ENCODE peak calls at places on chromosomes 1 and 21, in nine cellular contexts. F is fibroblast of mammary gland; P is HEK293T; E is kidney tubule cell; J is NCI-H187 treated with DMSO at 0.1 percent for 48 hours; A is activated CD8-positive, alpha-beta T cell treated with anti-CD3 and anti-CD28 coated beads for 36 hours; T is AG09319; U is activated T-cell treated with anti-CD3 and anti-CD28 coated beads, Interleukin-2, amount 50 U/mL, for 72 hours; O is KBM-7. D is an unnamed sample.

GRCh38 chr1:209937996-209938959 is at the start of gene SYT14:
- DNase-seq in A (no peak), F (no peak), U (no peak), E (peak; percentile 49), P (peak; percentile 81), O (no peak), T (peak; percentile 32), J (no peak), D (no peak)

GRCh38 chr21:35563885-35564451 is 496.4 kb downstream of the SETD4 start:
- DNase-seq in O (peak; percentile 65), A (no peak), P (no peak), F (peak; percentile 99), J (peak; percentile 69), E (no peak), U (no peak), T (peak; percentile 87), D (no peak)

GRCh38 chr1:153395136-153395685 is 4.3 kb upstream of the S100A8 start:
- DNase-seq in A (no peak), J (no peak), P (no peak), E (peak; percentile 17), F (peak; percentile 32), U (no peak), T (no peak), O (no peak), D (no peak)

GRCh38 chr1:45629035-45629434 is 5.2 kb upstream of the CCDC17 start:
- DNase-seq in F (no peak), U (no peak), P (no peak), O (no peak), A (no peak), T (no peak), E (no peak), J (no peak), D (no peak)

GRCh38 chr1:8517579-8518489 is 199.9 kb downstream of the SLC45A1 start:
- DNase-seq in T (no peak), P (no peak), E (no peak), O (no peak), U (no peak), A (no peak), F (peak; percentile 47), J (no peak), D (no peak)

GRCh38 chr1:184583837-184584236 is 170.8 kb downstream of the EDEM3 start:
- DNase-seq in A (no peak), P (no peak), U (no peak), J (no peak), T (no peak), O (no peak), F (no peak), E (no peak), D (no peak)

GRCh38 chr1:59556802-59557548 is 257.8 kb upstream of the HOOK1 start:
- DNase-seq in F (no peak), J (no peak), O (no peak), E (peak; percentile 30), T (no peak), A (no peak), U (no peak), P (no peak), D (no peak)

GRCh38 chr1:227759345-227760300 is 24.4 kb downstream of the SNAP47 start:
- DNase-seq in T (peak; percentile 93), E (peak; percentile 84), U (peak; percentile 35), O (no peak), A (no peak), F (peak; percentile 97), P (no peak), J (no peak), D (no peak)

GRCh38 chr1:29991025-29991424 is 732.4 kb downstream of the MATN1 start:
- DNase-seq in F (no peak), T (no peak), J (no peak), E (peak; percentile 32), P (no peak), U (no peak), O (no peak), A (no peak), D (no peak)

GRCh38 chr21:36839123-36839522 is 127.3 kb downstream of the HLCS start:
- DNase-seq in U (no peak), J (no peak), F (peak; percentile 75), O (no peak), E (peak; percentile 52), A (no peak), T (no peak), P (no peak), D (no peak)

GRCh38 chr21:15309721-15310120 is 244.9 kb upstream of the NRIP1 start:
- DNase-seq in A (no peak), P (no peak), O (no peak), E (no peak), J (no peak), U (no peak), F (peak; percentile 51), T (no peak), D (no peak)

GRCh38 chr1:41631971-41632370 is 147.5 kb upstream of the EDN2 start:
- DNase-seq in F (peak; percentile 70), E (peak; percentile 40), O (no peak), T (no peak), P (no peak), U (no peak), J (no peak), A (no peak), D (no peak)

GRCh38 chr1:92476071-92476607 is 10.6 kb downstream of the GFI1 start:
- DNase-seq in T (no peak), P (no peak), E (no peak), J (no peak), O (peak; percentile 83), U (peak; percentile 71), A (peak; percentile 93), F (no peak), D (no peak)

GRCh38 chr1:34709547-34709946 is 45.3 kb upstream of the GJB5 start:
- DNase-seq in T (no peak), E (no peak), U (no peak), J (no peak), O (no peak), P (no peak), A (peak; percentile 10), F (no peak), D (no peak)

GRCh38 chr1:194289569-194290266 is 1103.3 kb upstream of the B3GALT2 start:
- DNase-seq in J (no peak), A (peak; percentile 80), U (peak; percentile 51), E (peak; percentile 13), T (no peak), F (no peak), P (no peak), O (peak; percentile 58), D (no peak)

GRCh38 chr1:231584117-231584516 is 42.5 kb upstream of the DISC1 start:
- DNase-seq in O (peak; percentile 40), J (no peak), F (peak; percentile 80), T (no peak), P (peak; percentile 22), U (no peak), A (peak; percentile 6), E (peak; percentile 63), D (no peak)

GRCh38 chr1:45960930-45961715 is 157.7 kb downstream of the MAST2 start:
- DNase-seq in A (no peak), U (no peak), T (no peak), F (no peak), J (no peak), P (no peak), E (no peak), O (no peak), D (no peak)

GRCh38 chr1:31785947-31786290 is 21.8 kb upstream of the ADGRB2 start:
- DNase-seq in E (no peak), F (no peak), T (no peak), J (no peak), O (no peak), P (no peak), U (no peak), A (no peak), D (no peak)

GRCh38 chr1:204125759-204126351 is 26.0 kb downstream of the ETNK2 start:
- DNase-seq in P (no peak), J (no peak), U (no peak), E (no peak), T (no peak), A (no peak), O (no peak), F (no peak), D (no peak)

GRCh38 chr1:40338745-40339419 is 21.8 kb upstream of the COL9A2 start:
- DNase-seq in O (peak; percentile 94), J (peak; percentile 23), E (peak; percentile 83), U (peak; percentile 94), F (peak; percentile 77), T (peak; percentile 36), A (peak; percentile 96), P (peak; percentile 83), D (peak; percentile 83)

GRCh38 chr1:74505133-74505532 is 7.3 kb downstream of the LRRC53 start:
- DNase-seq in U (no peak), P (no peak), O (no peak), A (no peak), E (no peak), F (no peak), J (no peak), T (no peak), D (no peak)

GRCh38 chr21:44805226-44805625 is 3.6 kb upstream of the UBE2G2 start:
- DNase-seq in J (no peak), O (no peak), F (no peak), T (no peak), U (no peak), E (no peak), A (no peak), P (no peak), D (no peak)

GRCh38 chr1:202638019-202638887 is 72.0 kb downstream of the SYT2 start:
- DNase-seq in U (no peak), E (no peak), J (peak; percentile 39), A (no peak), T (no peak), F (no peak), O (no peak), P (no peak), D (no peak)

GRCh38 chr1:202105571-202106339 is 17.0 kb upstream of the GPR37L1 start:
- DNase-seq in A (no peak), T (no peak), J (no peak), O (no peak), F (no peak), P (no peak), U (no peak), E (peak; percentile 97), D (peak; percentile 57)

GRCh38 chr1:202569393-202570322 is 140.6 kb downstream of the SYT2 start:
- DNase-seq in O (no peak), U (no peak), E (peak; percentile 47), A (no peak), F (no peak), J (no peak), P (no peak), T (no peak), D (no peak)

GRCh38 chr1:94398356-94398755 is 19.8 kb upstream of the ABCD3 start:
- DNase-seq in P (no peak), O (no peak), U (no peak), E (no peak), T (no peak), J (no peak), A (no peak), F (no peak), D (no peak)

D was measured in breast epithelium.